ENCODE peak calls at places on chromosomes 12 and 14, in ten cellular contexts. One of them, this sample, is unnamed.
A peak's percentile ranks its signal among the peaks of the same experiment; 100 is the strongest.

GRCh38 chr12:113259499-113259953 is 38.3 kb downstream of the TPCN1 start:
- DNase-seq in NCI-H446 treated with DMSO at 0.1 percent for 48 hours: peak; percentile 84
- DNase-seq in fibroblast of the aortic adventitia: peak; percentile 83
- DNase-seq in IMR-90: no peak
- DNase-seq in RPMI7951: peak; percentile 74
- DNase-seq in amniotic stem cell: no peak
- DNase-seq in GM19239: no peak
- DNase-seq in activated CD4-positive, alpha-beta T cell treated with anti-CD3 and anti-CD28 coated beads, Interleukin-2, amount 10 ng/mL, durations not matched to agents 7 days and 5 days: no peak
- DNase-seq in AG04450: no peak
- DNase-seq in ureter: peak; percentile 66
- DNase-seq in this sample: peak; percentile 33

GRCh38 chr14:99467338-99468075 is 13.2 kb downstream of the SETD3 start:
- DNase-seq in NCI-H446 treated with DMSO at 0.1 percent for 48 hours: no peak
- DNase-seq in fibroblast of the aortic adventitia: no peak
- DNase-seq in IMR-90: no peak
- DNase-seq in RPMI7951: no peak
- DNase-seq in amniotic stem cell: no peak
- DNase-seq in GM19239: no peak
- DNase-seq in activated CD4-positive, alpha-beta T cell treated with anti-CD3 and anti-CD28 coated beads, Interleukin-2, amount 10 ng/mL, durations not matched to agents 7 days and 5 days: no peak
- DNase-seq in AG04450: no peak
- DNase-seq in ureter: no peak
- DNase-seq in this sample: no peak

GRCh38 chr12:11877869-11878780 is 192.6 kb upstream of the BCL2L14 start:
- DNase-seq in NCI-H446 treated with DMSO at 0.1 percent for 48 hours: no peak
- DNase-seq in fibroblast of the aortic adventitia: peak; percentile 55
- DNase-seq in IMR-90: peak; percentile 80
- DNase-seq in RPMI7951: peak; percentile 82
- DNase-seq in amniotic stem cell: peak; percentile 64
- DNase-seq in GM19239: no peak
- DNase-seq in activated CD4-positive, alpha-beta T cell treated with anti-CD3 and anti-CD28 coated beads, Interleukin-2, amount 10 ng/mL, durations not matched to agents 7 days and 5 days: no peak
- DNase-seq in AG04450: peak; percentile 46
- DNase-seq in ureter: no peak
- DNase-seq in this sample: no peak

GRCh38 chr12:52740591-52740990 is 36.6 kb downstream of the KRT76 start:
- DNase-seq in NCI-H446 treated with DMSO at 0.1 percent for 48 hours: peak; percentile 1
- DNase-seq in fibroblast of the aortic adventitia: no peak
- DNase-seq in IMR-90: no peak
- DNase-seq in RPMI7951: no peak
- DNase-seq in amniotic stem cell: no peak
- DNase-seq in GM19239: no peak
- DNase-seq in activated CD4-positive, alpha-beta T cell treated with anti-CD3 and anti-CD28 coated beads, Interleukin-2, amount 10 ng/mL, durations not matched to agents 7 days and 5 days: no peak
- DNase-seq in AG04450: no peak
- DNase-seq in ureter: no peak
- DNase-seq in this sample: no peak

GRCh38 chr14:101761881-101762529 is 496 bp downstream of the PPP2R5C start:
- DNase-seq in NCI-H446 treated with DMSO at 0.1 percent for 48 hours: no peak
- DNase-seq in fibroblast of the aortic adventitia: no peak
- DNase-seq in IMR-90: no peak
- DNase-seq in RPMI7951: peak; percentile 3
- DNase-seq in amniotic stem cell: peak; percentile 2
- DNase-seq in GM19239: no peak
- DNase-seq in activated CD4-positive, alpha-beta T cell treated with anti-CD3 and anti-CD28 coated beads, Interleukin-2, amount 10 ng/mL, durations not matched to agents 7 days and 5 days: peak; percentile 35
- DNase-seq in AG04450: no peak
- DNase-seq in ureter: no peak
- DNase-seq in this sample: no peak

GRCh38 chr12:114444422-114445279 is 38.7 kb upstream of the TBX5 start:
- DNase-seq in NCI-H446 treated with DMSO at 0.1 percent for 48 hours: no peak
- DNase-seq in fibroblast of the aortic adventitia: no peak
- DNase-seq in IMR-90: no peak
- DNase-seq in RPMI7951: peak; percentile 7
- DNase-seq in amniotic stem cell: no peak
- DNase-seq in GM19239: no peak
- DNase-seq in activated CD4-positive, alpha-beta T cell treated with anti-CD3 and anti-CD28 coated beads, Interleukin-2, amount 10 ng/mL, durations not matched to agents 7 days and 5 days: no peak
- DNase-seq in AG04450: no peak
- DNase-seq in ureter: no peak
- DNase-seq in this sample: no peak

GRCh38 chr12:43883748-43884147 is 47.9 kb downstream of the TMEM117 start:
- DNase-seq in NCI-H446 treated with DMSO at 0.1 percent for 48 hours: no peak
- DNase-seq in fibroblast of the aortic adventitia: peak; percentile 67
- DNase-seq in IMR-90: no peak
- DNase-seq in RPMI7951: no peak
- DNase-seq in amniotic stem cell: no peak
- DNase-seq in GM19239: no peak
- DNase-seq in activated CD4-positive, alpha-beta T cell treated with anti-CD3 and anti-CD28 coated beads, Interleukin-2, amount 10 ng/mL, durations not matched to agents 7 days and 5 days: no peak
- DNase-seq in AG04450: no peak
- DNase-seq in ureter: no peak
- DNase-seq in this sample: no peak

GRCh38 chr12:92000587-92000986 is 145.1 kb downstream of the BTG1 start:
- DNase-seq in NCI-H446 treated with DMSO at 0.1 percent for 48 hours: no peak
- DNase-seq in fibroblast of the aortic adventitia: no peak
- DNase-seq in IMR-90: no peak
- DNase-seq in RPMI7951: no peak
- DNase-seq in amniotic stem cell: no peak
- DNase-seq in GM19239: no peak
- DNase-seq in activated CD4-positive, alpha-beta T cell treated with anti-CD3 and anti-CD28 coated beads, Interleukin-2, amount 10 ng/mL, durations not matched to agents 7 days and 5 days: no peak
- DNase-seq in AG04450: no peak
- DNase-seq in ureter: no peak
- DNase-seq in this sample: no peak

GRCh38 chr12:45612044-45612794 is 117.3 kb upstream of the ARID2 start:
- DNase-seq in NCI-H446 treated with DMSO at 0.1 percent for 48 hours: no peak
- DNase-seq in fibroblast of the aortic adventitia: peak; percentile 23
- DNase-seq in IMR-90: peak; percentile 67
- DNase-seq in RPMI7951: no peak
- DNase-seq in amniotic stem cell: no peak
- DNase-seq in GM19239: no peak
- DNase-seq in activated CD4-positive, alpha-beta T cell treated with anti-CD3 and anti-CD28 coated beads, Interleukin-2, amount 10 ng/mL, durations not matched to agents 7 days and 5 days: no peak
- DNase-seq in AG04450: no peak
- DNase-seq in ureter: no peak
- DNase-seq in this sample: no peak

GRCh38 chr14:80862983-80863382 is 78.6 kb downstream of the CEP128 start:
- DNase-seq in NCI-H446 treated with DMSO at 0.1 percent for 48 hours: no peak
- DNase-seq in fibroblast of the aortic adventitia: peak; percentile 16
- DNase-seq in IMR-90: no peak
- DNase-seq in RPMI7951: no peak
- DNase-seq in amniotic stem cell: no peak
- DNase-seq in GM19239: no peak
- DNase-seq in activated CD4-positive, alpha-beta T cell treated with anti-CD3 and anti-CD28 coated beads, Interleukin-2, amount 10 ng/mL, durations not matched to agents 7 days and 5 days: no peak
- DNase-seq in AG04450: no peak
- DNase-seq in ureter: no peak
- DNase-seq in this sample: no peak

GRCh38 chr14:63496837-63497400 is 46.3 kb downstream of the PPP2R5E start:
- DNase-seq in NCI-H446 treated with DMSO at 0.1 percent for 48 hours: no peak
- DNase-seq in fibroblast of the aortic adventitia: no peak
- DNase-seq in IMR-90: no peak
- DNase-seq in RPMI7951: no peak
- DNase-seq in amniotic stem cell: no peak
- DNase-seq in GM19239: no peak
- DNase-seq in activated CD4-positive, alpha-beta T cell treated with anti-CD3 and anti-CD28 coated beads, Interleukin-2, amount 10 ng/mL, durations not matched to agents 7 days and 5 days: no peak
- DNase-seq in AG04450: no peak
- DNase-seq in ureter: no peak
- DNase-seq in this sample: no peak

This sample was measured in retinal pigment epithelial cell.